ENCODE peak calls at places on chromosomes 13 and 19, in eight cellular contexts. One of them, this sample, is unnamed.

GRCh38 chr13:40220299-40220935 is 446.0 kb downstream of the FOXO1 start:
- DNase-seq in activated T-cell treated with anti-CD3 and anti-CD28 coated beads for 48 hours: peak
- DNase-seq in CD4-positive, alpha-beta T cell: no peak
- DNase-seq in CD4-positive, CD25-positive, alpha-beta regulatory T cell: peak
- DNase-seq in mesenteric fat pad: no peak
- DNase-seq in Caki2: no peak
- DNase-seq in activated T-helper 2 cell treated with anti-CD3 and anti-CD28 coated beads, Interferon-gamma antibody, Interleukin-2, Interleukin-4, amounts not matched to agents 10 μg/mL and 5 μg/mL and 100 μg/mL, durations not matched to agents 14 hours and 24 hours and 36 hours: peak
- DNase-seq in stomach: no peak
- DNase-seq in this sample: no peak

GRCh38 chr19:44890366-44891015 is 563 bp upstream of the TOMM40 start:
- DNase-seq in activated T-cell treated with anti-CD3 and anti-CD28 coated beads for 48 hours: no peak
- DNase-seq in CD4-positive, alpha-beta T cell: no peak
- DNase-seq in CD4-positive, CD25-positive, alpha-beta regulatory T cell: peak
- DNase-seq in mesenteric fat pad: no peak
- DNase-seq in Caki2: peak
- DNase-seq in activated T-helper 2 cell treated with anti-CD3 and anti-CD28 coated beads, Interferon-gamma antibody, Interleukin-2, Interleukin-4, amounts not matched to agents 10 μg/mL and 5 μg/mL and 100 μg/mL, durations not matched to agents 14 hours and 24 hours and 36 hours: peak
- DNase-seq in stomach: no peak
- DNase-seq in this sample: peak

GRCh38 chr19:14146789-14147216 is 10.4 kb upstream of the ASF1B start:
- DNase-seq in activated T-cell treated with anti-CD3 and anti-CD28 coated beads for 48 hours: no peak
- DNase-seq in CD4-positive, alpha-beta T cell: no peak
- DNase-seq in CD4-positive, CD25-positive, alpha-beta regulatory T cell: no peak
- DNase-seq in mesenteric fat pad: no peak
- DNase-seq in Caki2: no peak
- DNase-seq in activated T-helper 2 cell treated with anti-CD3 and anti-CD28 coated beads, Interferon-gamma antibody, Interleukin-2, Interleukin-4, amounts not matched to agents 10 μg/mL and 5 μg/mL and 100 μg/mL, durations not matched to agents 14 hours and 24 hours and 36 hours: no peak
- DNase-seq in stomach: no peak
- DNase-seq in this sample: no peak

GRCh38 chr13:39956036-39956435 is 300.6 kb downstream of the COG6 start:
- DNase-seq in activated T-cell treated with anti-CD3 and anti-CD28 coated beads for 48 hours: no peak
- DNase-seq in CD4-positive, alpha-beta T cell: no peak
- DNase-seq in CD4-positive, CD25-positive, alpha-beta regulatory T cell: peak
- DNase-seq in mesenteric fat pad: no peak
- DNase-seq in Caki2: no peak
- DNase-seq in activated T-helper 2 cell treated with anti-CD3 and anti-CD28 coated beads, Interferon-gamma antibody, Interleukin-2, Interleukin-4, amounts not matched to agents 10 μg/mL and 5 μg/mL and 100 μg/mL, durations not matched to agents 14 hours and 24 hours and 36 hours: no peak
- DNase-seq in stomach: no peak
- DNase-seq in this sample: no peak

GRCh38 chr13:22648325-22648758 is 532.4 kb upstream of the SGCG start:
- DNase-seq in activated T-cell treated with anti-CD3 and anti-CD28 coated beads for 48 hours: no peak
- DNase-seq in CD4-positive, alpha-beta T cell: no peak
- DNase-seq in CD4-positive, CD25-positive, alpha-beta regulatory T cell: no peak
- DNase-seq in mesenteric fat pad: no peak
- DNase-seq in Caki2: no peak
- DNase-seq in activated T-helper 2 cell treated with anti-CD3 and anti-CD28 coated beads, Interferon-gamma antibody, Interleukin-2, Interleukin-4, amounts not matched to agents 10 μg/mL and 5 μg/mL and 100 μg/mL, durations not matched to agents 14 hours and 24 hours and 36 hours: no peak
- DNase-seq in stomach: peak
- DNase-seq in this sample: no peak

GRCh38 chr19:43552616-43553015 is 19.6 kb downstream of the ZNF575 start:
- DNase-seq in activated T-cell treated with anti-CD3 and anti-CD28 coated beads for 48 hours: no peak
- DNase-seq in CD4-positive, alpha-beta T cell: no peak
- DNase-seq in CD4-positive, CD25-positive, alpha-beta regulatory T cell: no peak
- DNase-seq in mesenteric fat pad: no peak
- DNase-seq in Caki2: no peak
- DNase-seq in activated T-helper 2 cell treated with anti-CD3 and anti-CD28 coated beads, Interferon-gamma antibody, Interleukin-2, Interleukin-4, amounts not matched to agents 10 μg/mL and 5 μg/mL and 100 μg/mL, durations not matched to agents 14 hours and 24 hours and 36 hours: no peak
- DNase-seq in stomach: no peak
- DNase-seq in this sample: peak

GRCh38 chr13:91135949-91136348 is 211.5 kb upstream of the MIR17HG start:
- DNase-seq in activated T-cell treated with anti-CD3 and anti-CD28 coated beads for 48 hours: no peak
- DNase-seq in CD4-positive, alpha-beta T cell: no peak
- DNase-seq in CD4-positive, CD25-positive, alpha-beta regulatory T cell: no peak
- DNase-seq in mesenteric fat pad: no peak
- DNase-seq in Caki2: no peak
- DNase-seq in activated T-helper 2 cell treated with anti-CD3 and anti-CD28 coated beads, Interferon-gamma antibody, Interleukin-2, Interleukin-4, amounts not matched to agents 10 μg/mL and 5 μg/mL and 100 μg/mL, durations not matched to agents 14 hours and 24 hours and 36 hours: no peak
- DNase-seq in stomach: no peak
- DNase-seq in this sample: no peak

GRCh38 chr19:1042689-1043511 is 3.0 kb downstream of the ABCA7 start:
- DNase-seq in activated T-cell treated with anti-CD3 and anti-CD28 coated beads for 48 hours: no peak
- DNase-seq in CD4-positive, alpha-beta T cell: no peak
- DNase-seq in CD4-positive, CD25-positive, alpha-beta regulatory T cell: no peak
- DNase-seq in mesenteric fat pad: no peak
- DNase-seq in Caki2: peak
- DNase-seq in activated T-helper 2 cell treated with anti-CD3 and anti-CD28 coated beads, Interferon-gamma antibody, Interleukin-2, Interleukin-4, amounts not matched to agents 10 μg/mL and 5 μg/mL and 100 μg/mL, durations not matched to agents 14 hours and 24 hours and 36 hours: no peak
- DNase-seq in stomach: no peak
- DNase-seq in this sample: peak

GRCh38 chr19:40035996-40036395 is 20.0 kb downstream of the ZNF780B start:
- DNase-seq in activated T-cell treated with anti-CD3 and anti-CD28 coated beads for 48 hours: no peak
- DNase-seq in CD4-positive, alpha-beta T cell: no peak
- DNase-seq in CD4-positive, CD25-positive, alpha-beta regulatory T cell: no peak
- DNase-seq in mesenteric fat pad: no peak
- DNase-seq in Caki2: no peak
- DNase-seq in activated T-helper 2 cell treated with anti-CD3 and anti-CD28 coated beads, Interferon-gamma antibody, Interleukin-2, Interleukin-4, amounts not matched to agents 10 μg/mL and 5 μg/mL and 100 μg/mL, durations not matched to agents 14 hours and 24 hours and 36 hours: no peak
- DNase-seq in stomach: no peak
- DNase-seq in this sample: no peak

GRCh38 chr19:39907213-39907612 is 27.2 kb downstream of the FCGBP start:
- DNase-seq in activated T-cell treated with anti-CD3 and anti-CD28 coated beads for 48 hours: no peak
- DNase-seq in CD4-positive, alpha-beta T cell: no peak
- DNase-seq in CD4-positive, CD25-positive, alpha-beta regulatory T cell: no peak
- DNase-seq in mesenteric fat pad: no peak
- DNase-seq in Caki2: no peak
- DNase-seq in activated T-helper 2 cell treated with anti-CD3 and anti-CD28 coated beads, Interferon-gamma antibody, Interleukin-2, Interleukin-4, amounts not matched to agents 10 μg/mL and 5 μg/mL and 100 μg/mL, durations not matched to agents 14 hours and 24 hours and 36 hours: no peak
- DNase-seq in stomach: no peak
- DNase-seq in this sample: no peak

GRCh38 chr19:46898731-46899130 is 37.9 kb downstream of the ARHGAP35 start:
- DNase-seq in activated T-cell treated with anti-CD3 and anti-CD28 coated beads for 48 hours: no peak
- DNase-seq in CD4-positive, alpha-beta T cell: no peak
- DNase-seq in CD4-positive, CD25-positive, alpha-beta regulatory T cell: no peak
- DNase-seq in mesenteric fat pad: no peak
- DNase-seq in Caki2: no peak
- DNase-seq in activated T-helper 2 cell treated with anti-CD3 and anti-CD28 coated beads, Interferon-gamma antibody, Interleukin-2, Interleukin-4, amounts not matched to agents 10 μg/mL and 5 μg/mL and 100 μg/mL, durations not matched to agents 14 hours and 24 hours and 36 hours: no peak
- DNase-seq in stomach: no peak
- DNase-seq in this sample: no peak

GRCh38 chr13:46663644-46664043 is 110.7 kb downstream of the LRCH1 start:
- DNase-seq in activated T-cell treated with anti-CD3 and anti-CD28 coated beads for 48 hours: no peak
- DNase-seq in CD4-positive, alpha-beta T cell: no peak
- DNase-seq in CD4-positive, CD25-positive, alpha-beta regulatory T cell: no peak
- DNase-seq in mesenteric fat pad: no peak
- DNase-seq in Caki2: no peak
- DNase-seq in activated T-helper 2 cell treated with anti-CD3 and anti-CD28 coated beads, Interferon-gamma antibody, Interleukin-2, Interleukin-4, amounts not matched to agents 10 μg/mL and 5 μg/mL and 100 μg/mL, durations not matched to agents 14 hours and 24 hours and 36 hours: no peak
- DNase-seq in stomach: no peak
- DNase-seq in this sample: no peak

GRCh38 chr13:95743192-95743591 is 66.3 kb downstream of the DNAJC3 start:
- DNase-seq in activated T-cell treated with anti-CD3 and anti-CD28 coated beads for 48 hours: no peak
- DNase-seq in CD4-positive, alpha-beta T cell: no peak
- DNase-seq in CD4-positive, CD25-positive, alpha-beta regulatory T cell: no peak
- DNase-seq in mesenteric fat pad: no peak
- DNase-seq in Caki2: no peak
- DNase-seq in activated T-helper 2 cell treated with anti-CD3 and anti-CD28 coated beads, Interferon-gamma antibody, Interleukin-2, Interleukin-4, amounts not matched to agents 10 μg/mL and 5 μg/mL and 100 μg/mL, durations not matched to agents 14 hours and 24 hours and 36 hours: no peak
- DNase-seq in stomach: no peak
- DNase-seq in this sample: no peak